ENCODE peak calls at places on chromosome 4, in nine cellular contexts. One of them, this sample, is unnamed.

GRCh38 chr4:144989306-144989705 is 108.7 kb downstream of the ANAPC10 start:
- DNase-seq in hepatocyte: no peak
- DNase-seq in PC-3: no peak
- DNase-seq in neural progenitor cell: no peak
- DNase-seq in GM23338: no peak
- DNase-seq in MM.1S: no peak
- DNase-seq in OCI-LY7: no peak
- DNase-seq in GM23248: no peak
- DNase-seq in SK-N-SH: no peak
- DNase-seq in this sample: no peak

GRCh38 chr4:151807220-151807619 is 46.4 kb upstream of the GATB start:
- DNase-seq in hepatocyte: no peak
- DNase-seq in OCI-LY7: no peak
- DNase-seq in PC-3: peak
- DNase-seq in neural progenitor cell: no peak
- DNase-seq in MM.1S: no peak
- DNase-seq in SK-N-SH: no peak
- DNase-seq in GM23338: no peak
- DNase-seq in GM23248: peak
- DNase-seq in this sample: no peak

GRCh38 chr4:125728568-125728967 is 413.8 kb downstream of the FAT4 start:
- DNase-seq in MM.1S: no peak
- DNase-seq in GM23248: peak
- DNase-seq in PC-3: peak
- DNase-seq in hepatocyte: peak
- DNase-seq in GM23338: peak
- DNase-seq in OCI-LY7: no peak
- DNase-seq in SK-N-SH: no peak
- DNase-seq in neural progenitor cell: peak
- DNase-seq in this sample: no peak

GRCh38 chr4:99002274-99002673 is 6.8 kb downstream of the METAP1 start:
- DNase-seq in MM.1S: no peak
- DNase-seq in neural progenitor cell: no peak
- DNase-seq in GM23248: no peak
- DNase-seq in hepatocyte: no peak
- DNase-seq in GM23338: no peak
- DNase-seq in PC-3: no peak
- DNase-seq in SK-N-SH: no peak
- DNase-seq in OCI-LY7: no peak
- DNase-seq in this sample: no peak

GRCh38 chr4:21469438-21470032 is 479.0 kb downstream of the KCNIP4 start:
- DNase-seq in MM.1S: peak
- DNase-seq in OCI-LY7: peak
- DNase-seq in GM23248: peak
- DNase-seq in hepatocyte: peak
- DNase-seq in SK-N-SH: peak
- DNase-seq in neural progenitor cell: peak
- DNase-seq in PC-3: peak
- DNase-seq in GM23338: peak
- DNase-seq in this sample: no peak

GRCh38 chr4:95548738-95549245 is at the start of gene UNC5C:
- DNase-seq in PC-3: no peak
- DNase-seq in GM23248: peak
- DNase-seq in GM23338: peak
- DNase-seq in neural progenitor cell: peak
- DNase-seq in MM.1S: no peak
- DNase-seq in SK-N-SH: peak
- DNase-seq in OCI-LY7: no peak
- DNase-seq in hepatocyte: peak
- DNase-seq in this sample: no peak

GRCh38 chr4:137677851-137678250 is 145.6 kb upstream of the PCDH18 start:
- DNase-seq in MM.1S: no peak
- DNase-seq in SK-N-SH: no peak
- DNase-seq in OCI-LY7: no peak
- DNase-seq in GM23248: peak
- DNase-seq in PC-3: peak
- DNase-seq in hepatocyte: no peak
- DNase-seq in neural progenitor cell: no peak
- DNase-seq in GM23338: no peak
- DNase-seq in this sample: no peak

GRCh38 chr4:22312113-22312512 is 203.8 kb downstream of the ADGRA3 start:
- DNase-seq in GM23248: no peak
- DNase-seq in GM23338: no peak
- DNase-seq in SK-N-SH: no peak
- DNase-seq in PC-3: no peak
- DNase-seq in OCI-LY7: no peak
- DNase-seq in hepatocyte: no peak
- DNase-seq in MM.1S: no peak
- DNase-seq in neural progenitor cell: no peak
- DNase-seq in this sample: no peak

GRCh38 chr4:121863787-121864186 is 6.5 kb downstream of the BBS7 start:
- DNase-seq in PC-3: no peak
- DNase-seq in hepatocyte: no peak
- DNase-seq in MM.1S: no peak
- DNase-seq in OCI-LY7: no peak
- DNase-seq in neural progenitor cell: peak
- DNase-seq in GM23338: peak
- DNase-seq in GM23248: no peak
- DNase-seq in SK-N-SH: no peak
- DNase-seq in this sample: no peak

GRCh38 chr4:115126487-115126886 is 13.1 kb upstream of the NDST4 start:
- DNase-seq in MM.1S: no peak
- DNase-seq in SK-N-SH: no peak
- DNase-seq in OCI-LY7: no peak
- DNase-seq in PC-3: no peak
- DNase-seq in hepatocyte: no peak
- DNase-seq in GM23248: no peak
- DNase-seq in GM23338: no peak
- DNase-seq in neural progenitor cell: no peak
- DNase-seq in this sample: no peak

GRCh38 chr4:113921089-113921842 is 58.2 kb downstream of the ARSJ start:
- DNase-seq in OCI-LY7: no peak
- DNase-seq in hepatocyte: peak
- DNase-seq in GM23248: peak
- DNase-seq in neural progenitor cell: no peak
- DNase-seq in GM23338: no peak
- DNase-seq in PC-3: no peak
- DNase-seq in SK-N-SH: no peak
- DNase-seq in MM.1S: no peak
- DNase-seq in this sample: no peak

GRCh38 chr4:112516076-112516385 is at the start of gene NEUROG2:
- DNase-seq in MM.1S: no peak
- DNase-seq in GM23338: no peak
- DNase-seq in SK-N-SH: peak
- DNase-seq in neural progenitor cell: no peak
- DNase-seq in PC-3: no peak
- DNase-seq in GM23248: no peak
- DNase-seq in OCI-LY7: no peak
- DNase-seq in hepatocyte: no peak
- DNase-seq in this sample: no peak

GRCh38 chr4:92303621-92304027 is at the start of gene GRID2:
- DNase-seq in GM23248: peak
- DNase-seq in OCI-LY7: no peak
- DNase-seq in MM.1S: no peak
- DNase-seq in neural progenitor cell: peak
- DNase-seq in SK-N-SH: peak
- DNase-seq in hepatocyte: peak
- DNase-seq in GM23338: peak
- DNase-seq in PC-3: peak
- DNase-seq in this sample: peak

GRCh38 chr4:90357117-90357710 is 230.0 kb downstream of the CCSER1 start:
- DNase-seq in PC-3: peak
- DNase-seq in hepatocyte: peak
- DNase-seq in neural progenitor cell: peak
- DNase-seq in OCI-LY7: peak
- DNase-seq in GM23248: peak
- DNase-seq in GM23338: peak
- DNase-seq in MM.1S: peak
- DNase-seq in SK-N-SH: peak
- DNase-seq in this sample: peak

GRCh38 chr4:22607382-22607781 is 85.4 kb upstream of the GBA3 start:
- DNase-seq in OCI-LY7: peak
- DNase-seq in GM23248: peak
- DNase-seq in hepatocyte: peak
- DNase-seq in SK-N-SH: peak
- DNase-seq in neural progenitor cell: peak
- DNase-seq in PC-3: peak
- DNase-seq in MM.1S: peak
- DNase-seq in GM23338: peak
- DNase-seq in this sample: peak

GRCh38 chr4:159937595-159937994 is 834.7 kb downstream of the RAPGEF2 start:
- DNase-seq in hepatocyte: no peak
- DNase-seq in SK-N-SH: no peak
- DNase-seq in neural progenitor cell: no peak
- DNase-seq in OCI-LY7: no peak
- DNase-seq in PC-3: no peak
- DNase-seq in MM.1S: no peak
- DNase-seq in GM23248: no peak
- DNase-seq in GM23338: no peak
- DNase-seq in this sample: no peak

GRCh38 chr4:156255608-156256007 is 301.9 kb upstream of the CTSO start:
- DNase-seq in OCI-LY7: no peak
- DNase-seq in neural progenitor cell: no peak
- DNase-seq in GM23248: no peak
- DNase-seq in PC-3: no peak
- DNase-seq in hepatocyte: no peak
- DNase-seq in GM23338: no peak
- DNase-seq in MM.1S: no peak
- DNase-seq in SK-N-SH: no peak
- DNase-seq in this sample: no peak

GRCh38 chr4:177190995-177191568 is 118.6 kb upstream of the NEIL3 start:
- DNase-seq in MM.1S: no peak
- DNase-seq in GM23338: peak
- DNase-seq in neural progenitor cell: no peak
- DNase-seq in PC-3: no peak
- DNase-seq in GM23248: peak
- DNase-seq in SK-N-SH: no peak
- DNase-seq in hepatocyte: peak
- DNase-seq in OCI-LY7: no peak
- DNase-seq in this sample: no peak

GRCh38 chr4:87851332-87851731 is 18.6 kb downstream of the MEPE start:
- DNase-seq in neural progenitor cell: no peak
- DNase-seq in GM23338: no peak
- DNase-seq in OCI-LY7: no peak
- DNase-seq in MM.1S: no peak
- DNase-seq in hepatocyte: no peak
- DNase-seq in GM23248: no peak
- DNase-seq in SK-N-SH: no peak
- DNase-seq in PC-3: no peak
- DNase-seq in this sample: no peak

GRCh38 chr4:8160233-8160560 is 1.6 kb upstream of the ABLIM2 start:
- DNase-seq in MM.1S: no peak
- DNase-seq in GM23338: no peak
- DNase-seq in PC-3: no peak
- DNase-seq in hepatocyte: no peak
- DNase-seq in OCI-LY7: no peak
- DNase-seq in SK-N-SH: no peak
- DNase-seq in neural progenitor cell: no peak
- DNase-seq in GM23248: no peak
- DNase-seq in this sample: no peak

GRCh38 chr4:54527532-54527931 is 130.2 kb upstream of the KIT start:
- DNase-seq in OCI-LY7: no peak
- DNase-seq in GM23248: no peak
- DNase-seq in neural progenitor cell: no peak
- DNase-seq in GM23338: peak
- DNase-seq in SK-N-SH: no peak
- DNase-seq in PC-3: no peak
- DNase-seq in MM.1S: no peak
- DNase-seq in hepatocyte: no peak
- DNase-seq in this sample: no peak

GRCh38 chr4:54526560-54526959 is 131.2 kb upstream of the KIT start:
- DNase-seq in neural progenitor cell: no peak
- DNase-seq in SK-N-SH: no peak
- DNase-seq in OCI-LY7: no peak
- DNase-seq in GM23338: no peak
- DNase-seq in hepatocyte: no peak
- DNase-seq in MM.1S: no peak
- DNase-seq in PC-3: no peak
- DNase-seq in GM23248: no peak
- DNase-seq in this sample: no peak

DNA sequence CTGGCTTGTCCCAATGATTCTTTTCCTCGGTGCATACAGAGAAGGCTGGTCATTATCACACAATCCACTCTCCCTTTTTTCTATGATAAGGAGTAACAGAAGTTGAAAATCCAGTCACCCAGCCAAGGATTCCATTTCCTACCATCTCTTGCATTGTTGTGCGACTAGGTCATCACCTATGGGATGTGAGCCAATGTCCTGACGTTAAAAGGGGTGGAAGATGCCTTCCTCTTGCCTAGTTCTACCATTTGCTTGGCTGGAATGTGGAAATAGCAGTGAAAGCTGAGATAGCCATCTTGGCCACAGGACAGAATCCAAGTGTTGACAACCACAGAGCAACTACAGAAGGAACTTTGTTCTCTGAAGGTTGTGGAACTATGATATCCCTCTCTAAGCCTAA is 132.2 kb upstream of the KIT start:
- DNase-seq in SK-N-SH: no peak
- DNase-seq in GM23248: peak
- DNase-seq in GM23338: no peak
- DNase-seq in hepatocyte: no peak
- DNase-seq in neural progenitor cell: no peak
- DNase-seq in OCI-LY7: no peak
- DNase-seq in MM.1S: no peak
- DNase-seq in PC-3: peak
- DNase-seq in this sample: no peak
- TF ChIP-seq EZH2phosphoT487 in SK-N-SH: no peak
- TF ChIP-seq EZH2phosphoT487 in GM23248: no peak
- TF ChIP-seq EZH2phosphoT487 in GM23338: no peak
- TF ChIP-seq EZH2phosphoT487 in hepatocyte: no peak
- TF ChIP-seq EZH2phosphoT487 in neural progenitor cell: no peak
- TF ChIP-seq EZH2phosphoT487 in OCI-LY7: no peak
- TF ChIP-seq EZH2phosphoT487 in MM.1S: no peak
- TF ChIP-seq EZH2phosphoT487 in PC-3: no peak
- TF ChIP-seq EZH2phosphoT487 in this sample: no peak

GRCh38 chr4:69749771-69750170 is 10.6 kb downstream of the SULT1B1 start:
- DNase-seq in PC-3: peak
- DNase-seq in MM.1S: no peak
- DNase-seq in neural progenitor cell: no peak
- DNase-seq in GM23338: no peak
- DNase-seq in SK-N-SH: no peak
- DNase-seq in GM23248: peak
- DNase-seq in OCI-LY7: no peak
- DNase-seq in hepatocyte: no peak
- DNase-seq in this sample: no peak
- TF ChIP-seq EZH2phosphoT487 in PC-3: no peak
- TF ChIP-seq EZH2phosphoT487 in MM.1S: no peak
- TF ChIP-seq EZH2phosphoT487 in neural progenitor cell: no peak
- TF ChIP-seq EZH2phosphoT487 in GM23338: no peak
- TF ChIP-seq EZH2phosphoT487 in SK-N-SH: no peak
- TF ChIP-seq EZH2phosphoT487 in GM23248: no peak
- TF ChIP-seq EZH2phosphoT487 in OCI-LY7: no peak
- TF ChIP-seq EZH2phosphoT487 in hepatocyte: no peak
- TF ChIP-seq EZH2phosphoT487 in this sample: no peak

GRCh38 chr4:1539132-1539755 is 133.0 kb upstream of the NKX1-1 start:
- DNase-seq in OCI-LY7: no peak
- DNase-seq in neural progenitor cell: no peak
- DNase-seq in SK-N-SH: no peak
- DNase-seq in PC-3: no peak
- DNase-seq in GM23338: no peak
- DNase-seq in GM23248: no peak
- DNase-seq in hepatocyte: no peak
- DNase-seq in MM.1S: no peak
- DNase-seq in this sample: no peak
- TF ChIP-seq EZH2phosphoT487 in OCI-LY7: no peak
- TF ChIP-seq EZH2phosphoT487 in neural progenitor cell: no peak
- TF ChIP-seq EZH2phosphoT487 in SK-N-SH: no peak
- TF ChIP-seq EZH2phosphoT487 in PC-3: no peak
- TF ChIP-seq EZH2phosphoT487 in GM23338: no peak
- TF ChIP-seq EZH2phosphoT487 in GM23248: no peak
- TF ChIP-seq EZH2phosphoT487 in hepatocyte: no peak
- TF ChIP-seq EZH2phosphoT487 in MM.1S: no peak
- TF ChIP-seq EZH2phosphoT487 in this sample: no peak

GRCh38 chr4:14084598-14084997 is 457.1 kb upstream of the BOD1L1 start:
- DNase-seq in OCI-LY7: no peak
- DNase-seq in neural progenitor cell: peak
- DNase-seq in MM.1S: no peak
- DNase-seq in GM23248: no peak
- DNase-seq in GM23338: peak
- DNase-seq in PC-3: no peak
- DNase-seq in SK-N-SH: no peak
- DNase-seq in hepatocyte: no peak
- DNase-seq in this sample: no peak
- TF ChIP-seq EZH2phosphoT487 in OCI-LY7: no peak
- TF ChIP-seq EZH2phosphoT487 in neural progenitor cell: no peak
- TF ChIP-seq EZH2phosphoT487 in MM.1S: no peak
- TF ChIP-seq EZH2phosphoT487 in GM23248: no peak
- TF ChIP-seq EZH2phosphoT487 in GM23338: no peak
- TF ChIP-seq EZH2phosphoT487 in PC-3: no peak
- TF ChIP-seq EZH2phosphoT487 in SK-N-SH: no peak
- TF ChIP-seq EZH2phosphoT487 in hepatocyte: no peak
- TF ChIP-seq EZH2phosphoT487 in this sample: no peak

This sample was measured in HCT116.